ENCODE peak calls at places on chromosomes 5 and 9, in four cellular contexts. E is A549, S is ovary, M is aorta. G is an unnamed sample.
A peak's percentile ranks its signal among the peaks of the same experiment; 100 is the strongest.

GRCh38 chr5:137997726-137998213 is 35.1 kb downstream of the FAM13B start:
- DNase-seq in S (no peak), M (no peak), E (peak; percentile 36), G (no peak)

GRCh38 chr5:6362846-6363245 is 15.5 kb downstream of the MED10 start:
- DNase-seq in M (peak; percentile 25), S (no peak), E (no peak), G (no peak)

GRCh38 chr9:27799326-27799725 is 226.0 kb upstream of the C9orf72 start:
- DNase-seq in E (no peak), M (no peak), S (no peak), G (no peak)

GRCh38 chr9:93654351-93654961 is 78.1 kb downstream of the PHF2 start:
- DNase-seq in E (no peak), S (peak; percentile 15), M (peak; percentile 67), G (no peak)

GRCh38 chr5:109741390-109741789 is 51.7 kb downstream of the MAN2A1 start:
- DNase-seq in M (no peak), E (no peak), S (no peak), G (no peak)

GRCh38 chr5:38961691-38962090 is 112.5 kb downstream of the RICTOR start:
- DNase-seq in S (no peak), E (no peak), M (no peak), G (no peak)

GRCh38 chr5:159026781-159027180 is 72.9 kb downstream of the EBF1 start:
- DNase-seq in E (no peak), S (no peak), M (no peak), G (no peak)

GRCh38 chr9:128225770-128226753 is 22.9 kb downstream of the DNM1 start:
- DNase-seq in S (no peak), E (no peak), M (no peak), G (no peak)

GRCh38 chr9:132346177-132346576 is 8.6 kb downstream of the SETX start:
- DNase-seq in M (no peak), S (no peak), E (no peak), G (no peak)

GRCh38 chr5:1510631-1511030 is 13.1 kb downstream of the LPCAT1 start:
- DNase-seq in S (peak; percentile 16), E (no peak), M (peak; percentile 68), G (peak; percentile 47)

GRCh38 chr5:124027441-124027840 is 515.5 kb downstream of the CSNK1G3 start:
- DNase-seq in S (no peak), E (no peak), M (no peak), G (no peak)
- H3K4me1 ChIP-seq in S (no peaks in the 10 kb centered on the region), E (no peaks in the 10 kb centered on the region), M (no peaks in the 10 kb centered on the region), G (no peaks in the 10 kb centered on the region)

GRCh38 chr5:76582252-76583162 is 40.7 kb downstream of the F2RL2 start:
- DNase-seq in E (no peak), M (no peak), S (no peak), G (no peak)
- H3K27ac ChIP-seq in E (no peak overlapping the region), M (no peak overlapping the region), S (no peak overlapping the region), G (no peak overlapping the region)

DNA sequence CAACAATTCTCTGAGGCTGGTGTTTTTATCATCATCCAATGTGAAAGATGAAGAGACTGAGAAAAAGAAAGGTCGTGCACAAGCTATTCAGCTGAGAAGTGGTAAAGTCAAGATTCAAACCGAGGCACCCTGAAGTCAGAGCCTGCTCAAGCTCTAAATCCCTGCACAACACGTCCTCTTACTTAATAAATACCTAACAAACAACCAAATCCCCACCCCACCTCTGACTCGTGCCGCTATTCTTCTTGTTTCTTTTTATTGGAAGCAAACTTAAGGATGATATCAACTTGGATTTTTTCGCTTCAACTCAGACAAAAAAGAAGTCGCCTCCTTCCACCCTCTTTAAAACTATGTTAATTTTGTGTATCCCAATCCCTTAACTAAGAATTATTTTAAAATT is 140.2 kb downstream of the CEP120 start:
- DNase-seq in S (no peak), M (no peak), E (no peak), G (no peak)
- H3K4me3 ChIP-seq in S (no peak overlapping the region), M (peak overlapping the region; percentile 64), E (no peak overlapping the region), G (no peak overlapping the region)

GRCh38 chr9:134377143-134377484 is 50.9 kb downstream of the RXRA start:
- DNase-seq in S (no peak), E (no peak), M (no peak), G (no peak)
- H3K4me1 ChIP-seq in S (peaks cover 64% of the 10 kb centered on the region), E (peaks cover 94% of the 10 kb centered on the region), M (no peaks in the 10 kb centered on the region), G (peaks cover 90% of the 10 kb centered on the region)

G was measured in SJSA1.